ENCODE peak calls at places on chromosomes 2 and 18, in five cellular contexts. One of them, this sample, is unnamed.
A peak's percentile ranks its signal among the peaks of the same experiment; 100 is the strongest.

GRCh38 chr2:136118819-136119716 is 1.1 kb upstream of the CXCR4 start:
- DNase-seq in colonic mucosa: peak; percentile 61
- DNase-seq in IMR-90: no peak
- DNase-seq in foreskin fibroblast: no peak
- DNase-seq in psoas muscle: peak; percentile 73
- DNase-seq in this sample: no peak

GRCh38 chr2:239038773-239039478 is 191.0 kb downstream of the TWIST2 start:
- DNase-seq in psoas muscle: no peak
- DNase-seq in IMR-90: no peak
- DNase-seq in colonic mucosa: no peak
- DNase-seq in foreskin fibroblast: no peak
- DNase-seq in this sample: no peak

GRCh38 chr2:167843203-167843602 is 404.2 kb downstream of the STK39 start:
- DNase-seq in psoas muscle: no peak
- DNase-seq in foreskin fibroblast: no peak
- DNase-seq in IMR-90: no peak
- DNase-seq in colonic mucosa: no peak
- DNase-seq in this sample: no peak

GRCh38 chr18:52323802-52324201 is 16.2 kb upstream of the DCC start:
- DNase-seq in psoas muscle: no peak
- DNase-seq in foreskin fibroblast: no peak
- DNase-seq in colonic mucosa: no peak
- DNase-seq in IMR-90: no peak
- DNase-seq in this sample: no peak

GRCh38 chr2:63424329-63425078 is 163.8 kb downstream of the WDPCP start:
- DNase-seq in psoas muscle: peak; percentile 36
- DNase-seq in foreskin fibroblast: peak; percentile 24
- DNase-seq in colonic mucosa: no peak
- DNase-seq in IMR-90: peak; percentile 41
- DNase-seq in this sample: no peak

GRCh38 chr2:60297296-60298010 is 256.0 kb downstream of the BCL11A start:
- DNase-seq in foreskin fibroblast: no peak
- DNase-seq in psoas muscle: no peak
- DNase-seq in IMR-90: no peak
- DNase-seq in colonic mucosa: peak; percentile 78
- DNase-seq in this sample: no peak

GRCh38 chr2:25160376-25160775 is 8.0 kb downstream of the POMC start:
- DNase-seq in psoas muscle: no peak
- DNase-seq in colonic mucosa: no peak
- DNase-seq in IMR-90: no peak
- DNase-seq in foreskin fibroblast: no peak
- DNase-seq in this sample: no peak

GRCh38 chr18:78777992-78778391 is 201.6 kb upstream of the SALL3 start:
- DNase-seq in IMR-90: no peak
- DNase-seq in foreskin fibroblast: no peak
- DNase-seq in psoas muscle: no peak
- DNase-seq in colonic mucosa: no peak
- DNase-seq in this sample: no peak

GRCh38 chr2:230891108-230891507 is 26.4 kb downstream of the ITM2C start:
- DNase-seq in foreskin fibroblast: no peak
- DNase-seq in IMR-90: no peak
- DNase-seq in psoas muscle: no peak
- DNase-seq in colonic mucosa: no peak
- DNase-seq in this sample: no peak

GRCh38 chr2:188443207-188443606 is 151.5 kb downstream of the GULP1 start:
- DNase-seq in psoas muscle: no peak
- DNase-seq in foreskin fibroblast: no peak
- DNase-seq in IMR-90: no peak
- DNase-seq in colonic mucosa: no peak
- DNase-seq in this sample: no peak

GRCh38 chr2:109230980-109231420 is 102.0 kb downstream of the SH3RF3 start:
- DNase-seq in psoas muscle: peak; percentile 82
- DNase-seq in colonic mucosa: no peak
- DNase-seq in foreskin fibroblast: no peak
- DNase-seq in IMR-90: no peak
- DNase-seq in this sample: no peak

GRCh38 chr2:151996243-151997003 is 102.4 kb downstream of the CACNB4 start:
- DNase-seq in psoas muscle: no peak
- DNase-seq in IMR-90: no peak
- DNase-seq in colonic mucosa: no peak
- DNase-seq in foreskin fibroblast: no peak
- DNase-seq in this sample: no peak

GRCh38 chr2:102891261-102891660 is 129.4 kb downstream of the TMEM182 start:
- DNase-seq in foreskin fibroblast: no peak
- DNase-seq in IMR-90: no peak
- DNase-seq in colonic mucosa: no peak
- DNase-seq in psoas muscle: no peak
- DNase-seq in this sample: no peak

DNA sequence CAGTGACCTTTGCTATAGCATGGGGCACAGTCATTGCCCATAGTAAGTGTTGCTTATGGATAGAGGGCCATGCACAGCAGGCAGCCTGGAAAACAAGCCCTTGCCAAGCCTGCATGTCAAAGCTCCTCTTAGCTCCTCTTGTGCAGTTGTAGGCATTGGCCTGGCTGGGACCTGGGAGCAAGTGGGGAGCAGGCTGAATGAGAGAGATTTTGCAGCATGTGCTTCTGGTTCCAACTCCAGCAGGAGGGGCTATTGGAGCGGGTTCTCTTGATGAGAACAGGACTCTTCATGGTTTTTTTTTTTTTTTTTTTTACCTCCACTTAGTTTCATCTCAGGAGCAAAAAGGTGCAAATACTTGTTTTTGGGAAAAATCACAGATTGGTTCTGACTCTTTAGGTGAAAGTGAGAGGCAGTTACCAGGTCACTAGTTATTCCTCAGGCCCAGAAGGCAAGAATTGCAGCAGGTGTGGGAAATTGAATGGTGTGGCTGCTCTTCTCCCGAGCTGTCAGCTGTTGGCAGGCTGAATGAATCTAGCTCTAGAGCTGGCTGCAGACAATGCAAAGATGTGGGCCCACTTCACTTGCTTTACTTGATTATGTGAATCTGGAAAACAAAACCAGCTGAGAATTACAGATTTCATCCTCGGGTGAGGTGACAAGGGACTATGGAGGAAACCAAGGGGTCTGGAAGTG is 95.9 kb downstream of the MAP4K4 start:
- DNase-seq in foreskin fibroblast: no peak
- DNase-seq in colonic mucosa: no peak
- DNase-seq in IMR-90: no peak
- DNase-seq in psoas muscle: no peak
- DNase-seq in this sample: no peak
- TF ChIP-seq CTCF in foreskin fibroblast: peak; percentile 27
- TF ChIP-seq CTCF in colonic mucosa: no peak
- TF ChIP-seq CTCF in IMR-90: peak; percentile 25
- TF ChIP-seq CTCF in psoas muscle: no peak
- TF ChIP-seq CTCF in this sample: peak; percentile 16

DNA sequence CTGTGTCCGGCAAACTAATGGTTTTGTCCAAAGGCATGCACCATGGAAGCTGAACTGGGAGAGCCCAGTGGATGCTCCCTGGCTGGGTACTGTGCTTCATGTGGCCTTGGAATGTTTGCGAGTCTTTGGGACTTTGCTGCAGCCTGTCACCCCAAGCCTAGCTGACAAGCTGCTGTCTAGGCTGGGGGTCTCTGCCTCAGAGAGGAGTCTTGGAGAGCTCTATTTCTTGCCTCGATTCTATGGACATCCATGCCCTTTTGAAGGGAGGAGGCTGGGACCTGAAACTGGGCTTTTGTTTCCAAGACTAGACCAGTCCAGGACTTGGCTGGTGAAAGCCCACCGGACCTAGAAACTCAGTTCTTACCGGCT is 1.7 kb downstream of the MARS2 start:
- DNase-seq in IMR-90: no peak
- DNase-seq in psoas muscle: no peak
- DNase-seq in foreskin fibroblast: no peak
- DNase-seq in colonic mucosa: no peak
- DNase-seq in this sample: no peak
- H3K4me3 ChIP-seq in IMR-90: peak overlapping the region; percentile 99
- H3K4me3 ChIP-seq in psoas muscle: peak overlapping the region; percentile 97
- H3K4me3 ChIP-seq in foreskin fibroblast: peak overlapping the region; percentile 78
- H3K4me3 ChIP-seq in colonic mucosa: peak overlapping the region; percentile 96
- H3K4me3 ChIP-seq in this sample: peak overlapping the region; percentile 67

DNA sequence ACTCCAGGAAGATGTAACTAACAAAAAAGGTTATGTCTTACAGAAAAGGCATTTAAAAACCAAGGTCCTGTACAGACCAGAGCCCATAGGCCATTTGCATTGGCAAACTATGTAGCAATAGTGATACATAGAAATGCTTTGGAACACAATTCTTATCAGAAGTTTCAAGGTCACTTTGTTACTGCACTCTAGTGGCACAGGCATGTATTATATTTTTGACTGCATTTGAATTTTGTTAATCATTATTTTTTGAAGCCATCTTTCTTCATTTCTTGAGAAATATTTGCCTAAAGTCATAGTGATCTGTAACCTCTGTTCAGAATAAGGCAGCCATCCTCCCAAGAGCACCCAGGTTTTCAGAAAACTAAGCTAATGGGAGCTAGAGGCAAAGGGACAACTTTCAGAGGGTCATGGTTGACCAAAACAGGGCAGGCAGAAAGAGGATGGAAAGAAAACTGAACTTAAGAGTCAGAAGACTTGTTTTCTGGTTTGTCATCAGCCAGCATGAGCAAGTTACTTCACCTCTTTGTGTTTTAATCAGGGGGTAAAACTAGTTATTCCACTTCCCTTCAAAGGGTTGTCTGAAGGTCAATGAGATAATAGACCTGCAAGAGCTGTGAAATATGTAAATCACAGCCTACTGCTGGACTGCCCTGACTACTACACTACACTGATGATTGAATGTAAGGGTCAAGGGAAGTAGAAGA is 41.5 kb downstream of the SLC38A11 start:
- DNase-seq in foreskin fibroblast: no peak
- DNase-seq in IMR-90: peak; percentile 15
- DNase-seq in psoas muscle: no peak
- DNase-seq in colonic mucosa: no peak
- DNase-seq in this sample: no peak
- TF ChIP-seq CTCF in foreskin fibroblast: peak; percentile 23
- TF ChIP-seq CTCF in IMR-90: peak; percentile 30
- TF ChIP-seq CTCF in psoas muscle: peak; percentile 21
- TF ChIP-seq CTCF in colonic mucosa: peak; percentile 24
- TF ChIP-seq CTCF in this sample: peak; percentile 38

GRCh38 chr18:58255701-58256311 is 211.8 kb downstream of the NEDD4L start:
- DNase-seq in psoas muscle: peak; percentile 66
- DNase-seq in colonic mucosa: no peak
- DNase-seq in foreskin fibroblast: no peak
- DNase-seq in IMR-90: no peak
- DNase-seq in this sample: no peak

GRCh38 chr18:58254873-58255511 is 211.0 kb downstream of the NEDD4L start:
- DNase-seq in IMR-90: peak; percentile 51
- DNase-seq in colonic mucosa: no peak
- DNase-seq in foreskin fibroblast: no peak
- DNase-seq in psoas muscle: peak; percentile 86
- DNase-seq in this sample: peak; percentile 40

GRCh38 chr18:58258707-58259342 is 214.8 kb downstream of the NEDD4L start:
- DNase-seq in colonic mucosa: no peak
- DNase-seq in psoas muscle: no peak
- DNase-seq in foreskin fibroblast: no peak
- DNase-seq in IMR-90: no peak
- DNase-seq in this sample: no peak

GRCh38 chr18:58256316-58257080 is 212.5 kb downstream of the NEDD4L start:
- DNase-seq in foreskin fibroblast: no peak
- DNase-seq in psoas muscle: no peak
- DNase-seq in colonic mucosa: no peak
- DNase-seq in IMR-90: no peak
- DNase-seq in this sample: no peak

DNA sequence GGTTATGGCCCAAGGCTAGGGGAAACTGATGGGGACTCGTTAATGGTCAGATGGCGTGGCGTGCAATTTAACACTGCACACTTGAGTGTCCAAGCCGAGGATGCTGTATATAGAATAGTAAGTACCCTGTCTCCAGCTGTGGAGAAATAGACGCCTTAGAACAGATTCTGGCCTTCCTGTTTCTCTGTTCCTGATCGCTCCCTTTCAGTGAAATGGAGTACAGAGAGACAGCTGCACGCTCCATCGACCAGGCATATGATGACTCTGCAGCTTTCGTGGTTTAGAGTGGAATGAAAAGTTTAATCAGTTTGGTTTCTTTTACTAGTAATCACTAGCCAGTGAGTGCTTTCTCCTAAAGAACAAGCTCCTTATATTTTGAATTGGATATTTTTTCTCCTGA is 213.4 kb downstream of the NEDD4L start:
- DNase-seq in foreskin fibroblast: no peak
- DNase-seq in IMR-90: peak; percentile 68
- DNase-seq in colonic mucosa: no peak
- DNase-seq in psoas muscle: no peak
- DNase-seq in this sample: no peak
- H3K4me3 ChIP-seq in foreskin fibroblast: no peak overlapping the region
- H3K4me3 ChIP-seq in IMR-90: no peak overlapping the region
- H3K4me3 ChIP-seq in colonic mucosa: no peak overlapping the region
- H3K4me3 ChIP-seq in psoas muscle: peak overlapping the region; percentile 72
- H3K4me3 ChIP-seq in this sample: no peak overlapping the region

GRCh38 chr2:124267821-124268220 is 242.7 kb downstream of the CNTNAP5 start:
- DNase-seq in psoas muscle: no peak
- DNase-seq in colonic mucosa: no peak
- DNase-seq in IMR-90: peak; percentile 39
- DNase-seq in foreskin fibroblast: peak; percentile 28
- DNase-seq in this sample: no peak

GRCh38 chr2:124269348-124269747 is 244.3 kb downstream of the CNTNAP5 start:
- DNase-seq in colonic mucosa: no peak
- DNase-seq in psoas muscle: no peak
- DNase-seq in foreskin fibroblast: no peak
- DNase-seq in IMR-90: no peak
- DNase-seq in this sample: no peak

GRCh38 chr2:124272442-124272841 is 247.4 kb downstream of the CNTNAP5 start:
- DNase-seq in foreskin fibroblast: no peak
- DNase-seq in colonic mucosa: no peak
- DNase-seq in psoas muscle: no peak
- DNase-seq in IMR-90: no peak
- DNase-seq in this sample: no peak
- TF ChIP-seq CTCF in foreskin fibroblast: no peak
- TF ChIP-seq CTCF in colonic mucosa: no peak
- TF ChIP-seq CTCF in psoas muscle: no peak
- TF ChIP-seq CTCF in IMR-90: no peak
- TF ChIP-seq CTCF in this sample: no peak